ENCODE peak calls at places on chromosomes 16 and 17, in seven cellular contexts. M is NB4, V is colonic mucosa, Z is MCF 10A, T is mucosa of descending colon, F is GM10248, R is MM.1S. D is an unnamed sample.

GRCh38 chr16:23434380-23434779 is 18.6 kb downstream of the COG7 start:
- DNase-seq in M (peak; percentile 78), V (peak; percentile 55), Z (peak; percentile 91), T (peak; percentile 27), F (peak; percentile 69), R (peak; percentile 77), D (no peak)

GRCh38 chr16:16162591-16162990 is 60.7 kb downstream of the ABCC6 start:
- DNase-seq in M (no peak), V (no peak), Z (no peak), T (no peak), F (no peak), R (no peak), D (no peak)

GRCh38 chr16:84446086-84446485 is 58.4 kb downstream of the MEAK7 start:
- DNase-seq in M (no peak), V (no peak), Z (no peak), T (no peak), F (no peak), R (no peak), D (no peak)

GRCh38 chr16:1306344-1306743 is 3.1 kb upstream of the UBE2I start:
- DNase-seq in M (no peak), V (no peak), Z (no peak), T (no peak), F (no peak), R (no peak), D (no peak)

GRCh38 chr17:8803531-8804416 is 4.6 kb upstream of the MFSD6L start:
- DNase-seq in M (peak; percentile 11), V (peak; percentile 14), Z (no peak), T (no peak), F (no peak), R (no peak), D (no peak)

GRCh38 chr17:1764274-1764673 is 2.4 kb downstream of the SERPINF1 start:
- DNase-seq in M (peak; percentile 74), V (peak; percentile 65), Z (no peak), T (peak; percentile 69), F (no peak), R (peak; percentile 96), D (peak; percentile 74)

GRCh38 chr17:1413281-1413791 is 13.3 kb upstream of the YWHAE start:
- DNase-seq in M (peak; percentile 13), V (peak; percentile 38), Z (peak; percentile 93), T (peak; percentile 33), F (no peak), R (no peak), D (peak; percentile 71)

GRCh38 chr17:2794116-2794803 is 2.0 kb upstream of the RAP1GAP2 start:
- DNase-seq in M (peak; percentile 30), V (no peak), Z (no peak), T (no peak), F (no peak), R (no peak), D (no peak)

GRCh38 chr17:49730078-49730786 is 22.5 kb upstream of the SLC35B1 start:
- DNase-seq in M (no peak), V (peak; percentile 59), Z (no peak), T (peak; percentile 51), F (no peak), R (no peak), D (no peak)

GRCh38 chr16:53541326-53541725 is 38.3 kb upstream of the AKTIP start:
- DNase-seq in M (no peak), V (no peak), Z (no peak), T (no peak), F (no peak), R (no peak), D (no peak)

GRCh38 chr16:23843143-23843542 is 7.4 kb downstream of the PRKCB start:
- DNase-seq in M (no peak), V (no peak), Z (no peak), T (no peak), F (peak; percentile 48), R (no peak), D (no peak)

GRCh38 chr17:83179378-83179777 is 100.0 kb downstream of the METRNL start:
- DNase-seq in M (no peak), V (peak; percentile 14), Z (no peak), T (no peak), F (no peak), R (no peak), D (no peak)

GRCh38 chr16:79723583-79724168 is 123.1 kb upstream of the MAF start:
- DNase-seq in M (no peak), V (peak; percentile 31), Z (no peak), T (peak; percentile 33), F (no peak), R (no peak), D (no peak)

GRCh38 chr17:68599091-68599872 is 1.9 kb downstream of the FAM20A start:
- DNase-seq in M (no peak), V (no peak), Z (no peak), T (no peak), F (no peak), R (no peak), D (no peak)

GRCh38 chr17:1286379-1287106 is 7.1 kb downstream of the TRARG1 start:
- DNase-seq in M (no peak), V (no peak), Z (no peak), T (no peak), F (no peak), R (no peak), D (no peak)

GRCh38 chr17:7330099-7331015 is 1.2 kb upstream of the NEURL4 start:
- DNase-seq in M (peak; percentile 79), V (peak; percentile 85), Z (peak; percentile 81), T (peak; percentile 78), F (peak; percentile 88), R (peak; percentile 83), D (peak; percentile 85)
- TF ChIP-seq CTCF in M (no peak), V (no peak), Z (no peak), T (no peak), F (no peak), R (no peak), D (no peak)

GRCh38 chr17:74842146-74842598 is 17.5 kb downstream of the GRIN2C start:
- DNase-seq in M (no peak), V (no peak), Z (no peak), T (no peak), F (no peak), R (no peak), D (no peak)

GRCh38 chr17:74843352-74843627 is 16.4 kb downstream of the GRIN2C start:
- DNase-seq in M (no peak), V (no peak), Z (no peak), T (no peak), F (no peak), R (no peak), D (no peak)

GRCh38 chr17:74840989-74841666 is 18.6 kb downstream of the GRIN2C start:
- DNase-seq in M (peak; percentile 74), V (peak; percentile 49), Z (no peak), T (peak; percentile 40), F (no peak), R (no peak), D (no peak)

GRCh38 chr17:74840500-74840899 is 19.2 kb downstream of the GRIN2C start:
- DNase-seq in M (no peak), V (no peak), Z (no peak), T (no peak), F (no peak), R (no peak), D (no peak)

DNA sequence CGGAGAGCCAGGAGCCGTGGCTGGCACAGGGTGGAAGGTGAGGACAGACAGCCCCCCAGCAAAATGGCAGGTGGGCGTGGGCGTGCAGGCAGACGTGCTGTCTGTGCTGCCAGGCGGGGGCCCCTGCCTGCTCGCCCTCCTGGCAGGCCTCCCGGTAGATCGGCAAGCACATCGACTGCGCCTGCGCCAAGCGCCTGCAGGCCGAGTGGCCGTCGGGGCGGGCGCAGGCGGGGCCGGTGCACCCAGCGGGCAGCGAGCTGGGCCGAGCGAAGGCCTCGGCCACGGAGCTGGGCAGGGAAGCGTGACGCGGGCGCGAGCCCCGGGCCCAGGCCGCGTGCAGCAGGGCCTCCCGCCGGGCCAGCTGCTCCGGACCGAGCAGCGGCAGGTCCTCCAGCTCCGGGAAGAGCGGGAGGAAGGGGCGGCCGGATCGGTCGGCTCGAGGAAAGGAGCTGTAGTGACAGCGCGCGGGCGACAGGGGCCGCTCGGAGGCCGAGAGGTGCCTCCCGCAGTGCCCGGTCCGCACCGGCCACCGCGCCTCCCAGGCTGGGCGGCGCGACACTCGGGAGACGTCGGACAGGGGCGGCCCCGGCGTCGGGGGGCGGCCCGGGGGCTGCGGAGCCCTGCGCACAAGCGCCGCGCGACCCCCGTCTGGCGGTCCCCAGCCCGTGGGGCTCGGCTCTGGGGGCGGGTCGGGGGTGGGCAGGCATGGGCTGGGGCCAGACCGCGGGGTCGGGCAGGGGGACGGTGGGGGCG is 16.9 kb downstream of the GRIN2C start:
- DNase-seq in M (peak; percentile 36), V (peak; percentile 67), Z (peak; percentile 35), T (peak; percentile 71), F (peak; percentile 74), R (peak; percentile 27), D (peak; percentile 92)
- TF ChIP-seq CTCF in M (peak; percentile 35), V (peak; percentile 50), Z (peak; percentile 50), T (peak; percentile 61), F (peak; percentile 41), R (no peak), D (peak; percentile 63)

DNA sequence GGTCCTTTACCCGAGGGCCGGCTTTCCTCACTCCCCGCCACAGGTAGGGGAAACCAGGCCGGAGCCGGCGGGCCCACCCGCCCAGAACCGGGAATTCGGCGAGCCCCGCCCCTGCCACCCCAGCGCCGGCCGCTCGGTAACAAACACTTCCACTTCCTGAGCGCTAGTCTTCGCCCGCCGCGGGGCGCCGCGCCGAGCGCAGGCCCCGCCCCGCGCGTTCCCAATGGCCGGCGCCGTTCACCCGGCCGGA is 224 bp upstream of the NHERF1 start:
- DNase-seq in M (no peak), V (no peak), Z (no peak), T (no peak), F (no peak), R (no peak), D (no peak)
- TF ChIP-seq CTCF in M (no peak), V (no peak), Z (no peak), T (no peak), F (no peak), R (no peak), D (no peak)

GRCh38 chr17:76586741-76587487 is 1.3 kb upstream of the ST6GALNAC2 start:
- DNase-seq in M (no peak), V (no peak), Z (no peak), T (no peak), F (peak; percentile 17), R (no peak), D (peak; percentile 66)

GRCh38 chr17:76588182-76588581 is 2.5 kb upstream of the ST6GALNAC2 start:
- DNase-seq in M (no peak), V (no peak), Z (no peak), T (no peak), F (no peak), R (no peak), D (peak; percentile 27)

GRCh38 chr17:76584427-76585047 is 1.1 kb downstream of the ST6GALNAC2 start:
- DNase-seq in M (no peak), V (no peak), Z (peak; percentile 36), T (no peak), F (no peak), R (no peak), D (peak; percentile 65)

GRCh38 chr17:76585048-76585648 is 512 bp downstream of the ST6GALNAC2 start:
- DNase-seq in M (peak; percentile 43), V (peak; percentile 42), Z (peak; percentile 45), T (peak; percentile 41), F (peak; percentile 28), R (no peak), D (peak; percentile 77)

GRCh38 chr17:76585649-76586593 is at the start of gene ST6GALNAC2:
- DNase-seq in M (peak; percentile 81), V (peak; percentile 75), Z (peak; percentile 72), T (peak; percentile 76), F (peak; percentile 34), R (no peak), D (peak; percentile 95)
- TF ChIP-seq CTCF in M (no peak), V (no peak), Z (peak; percentile 58), T (no peak), F (peak; percentile 34), R (no peak), D (peak; percentile 53)